ENCODE peak calls at places on chromosomes 1 and 21, in four cellular contexts. One of them, this sample, is unnamed.
A peak's percentile ranks its signal among the peaks of the same experiment; 100 is the strongest.

GRCh38 chr1:204319027-204319426 is 40.7 kb downstream of the PLEKHA6 start:
- DNase-seq in Peyer's patch: no peak
- DNase-seq in prostate gland: no peak
- DNase-seq in spleen: no peak
- DNase-seq in this sample: no peak

GRCh38 chr21:29664615-29665014 is 275.2 kb downstream of the GRIK1 start:
- DNase-seq in prostate gland: no peak
- DNase-seq in Peyer's patch: no peak
- DNase-seq in spleen: no peak
- DNase-seq in this sample: no peak

GRCh38 chr21:41961282-41961701 is 7.5 kb upstream of the C2CD2 start:
- DNase-seq in spleen: no peak
- DNase-seq in prostate gland: no peak
- DNase-seq in Peyer's patch: no peak
- DNase-seq in this sample: no peak

GRCh38 chr21:43207868-43208267 is 39.1 kb downstream of the CRYAA start:
- DNase-seq in Peyer's patch: no peak
- DNase-seq in spleen: peak; percentile 47
- DNase-seq in prostate gland: no peak
- DNase-seq in this sample: no peak

GRCh38 chr1:93323185-93323820 is 22.4 kb upstream of the DR1 start:
- DNase-seq in prostate gland: no peak
- DNase-seq in spleen: no peak
- DNase-seq in Peyer's patch: no peak
- DNase-seq in this sample: no peak

GRCh38 chr1:111980684-111981083 is 8.8 kb downstream of the KCND3 start:
- DNase-seq in spleen: no peak
- DNase-seq in prostate gland: no peak
- DNase-seq in Peyer's patch: no peak
- DNase-seq in this sample: no peak

GRCh38 chr1:66402194-66402593 is 131.8 kb upstream of the SGIP1 start:
- DNase-seq in Peyer's patch: peak; percentile 88
- DNase-seq in prostate gland: no peak
- DNase-seq in spleen: peak; percentile 88
- DNase-seq in this sample: peak; percentile 32

GRCh38 chr21:42232176-42232825 is 13.4 kb downstream of the ABCG1 start:
- DNase-seq in prostate gland: no peak
- DNase-seq in Peyer's patch: peak; percentile 66
- DNase-seq in spleen: peak; percentile 80
- DNase-seq in this sample: no peak

GRCh38 chr1:58815680-58816071 is 31.8 kb upstream of the JUN start:
- DNase-seq in Peyer's patch: peak; percentile 34
- DNase-seq in prostate gland: peak; percentile 30
- DNase-seq in spleen: no peak
- DNase-seq in this sample: peak; percentile 46

GRCh38 chr1:94658221-94658620 is 116.7 kb upstream of the F3 start:
- DNase-seq in spleen: no peak
- DNase-seq in Peyer's patch: no peak
- DNase-seq in prostate gland: no peak
- DNase-seq in this sample: peak; percentile 49

GRCh38 chr1:160419150-160419837 is 18.9 kb downstream of the VANGL2 start:
- DNase-seq in Peyer's patch: no peak
- DNase-seq in spleen: no peak
- DNase-seq in prostate gland: no peak
- DNase-seq in this sample: no peak

GRCh38 chr1:212699104-212699838 is 369 bp downstream of the BATF3 start:
- DNase-seq in spleen: peak; percentile 89
- DNase-seq in prostate gland: no peak
- DNase-seq in Peyer's patch: peak; percentile 45
- DNase-seq in this sample: peak; percentile 34

GRCh38 chr1:237042892-237043576 is 1.1 kb downstream of the RYR2 start:
- DNase-seq in spleen: no peak
- DNase-seq in Peyer's patch: no peak
- DNase-seq in prostate gland: no peak
- DNase-seq in this sample: no peak

GRCh38 chr1:240091614-240092300 is at the start of gene FMN2:
- DNase-seq in Peyer's patch: no peak
- DNase-seq in spleen: no peak
- DNase-seq in prostate gland: no peak
- DNase-seq in this sample: no peak

GRCh38 chr1:9867408-9868243 is 42.4 kb downstream of the CTNNBIP1 start:
- DNase-seq in Peyer's patch: peak; percentile 85
- DNase-seq in prostate gland: peak; percentile 81
- DNase-seq in spleen: peak; percentile 96
- DNase-seq in this sample: peak; percentile 78

GRCh38 chr1:1222575-1223225 is 8.7 kb upstream of the TNFRSF4 start:
- DNase-seq in prostate gland: no peak
- DNase-seq in spleen: no peak
- DNase-seq in Peyer's patch: no peak
- DNase-seq in this sample: no peak

GRCh38 chr1:54355931-54356679 is 50.1 kb downstream of the SSBP3 start:
- DNase-seq in Peyer's patch: no peak
- DNase-seq in spleen: no peak
- DNase-seq in prostate gland: no peak
- DNase-seq in this sample: peak; percentile 60

GRCh38 chr1:221919743-221920142 is 177.9 kb upstream of the DUSP10 start:
- DNase-seq in spleen: no peak
- DNase-seq in prostate gland: no peak
- DNase-seq in Peyer's patch: no peak
- DNase-seq in this sample: no peak

GRCh38 chr1:8121261-8122159 is 95.4 kb upstream of the ERRFI1 start:
- DNase-seq in Peyer's patch: no peak
- DNase-seq in spleen: no peak
- DNase-seq in prostate gland: peak; percentile 78
- DNase-seq in this sample: peak; percentile 62

GRCh38 chr1:58896211-58897183 is 112.7 kb upstream of the JUN start:
- DNase-seq in prostate gland: peak; percentile 57
- DNase-seq in Peyer's patch: no peak
- DNase-seq in spleen: peak; percentile 86
- DNase-seq in this sample: peak; percentile 82

GRCh38 chr1:159561513-159561912 is 25.7 kb upstream of the OR10J5 start:
- DNase-seq in spleen: no peak
- DNase-seq in Peyer's patch: no peak
- DNase-seq in prostate gland: no peak
- DNase-seq in this sample: no peak

GRCh38 chr1:115865704-115866380 is 24.9 kb upstream of the NHLH2 start:
- DNase-seq in prostate gland: no peak
- DNase-seq in Peyer's patch: no peak
- DNase-seq in spleen: no peak
- DNase-seq in this sample: no peak

GRCh38 chr1:28646040-28646439 is 2.4 kb upstream of the RNU11 start:
- DNase-seq in Peyer's patch: no peak
- DNase-seq in prostate gland: no peak
- DNase-seq in spleen: no peak
- DNase-seq in this sample: no peak

DNA sequence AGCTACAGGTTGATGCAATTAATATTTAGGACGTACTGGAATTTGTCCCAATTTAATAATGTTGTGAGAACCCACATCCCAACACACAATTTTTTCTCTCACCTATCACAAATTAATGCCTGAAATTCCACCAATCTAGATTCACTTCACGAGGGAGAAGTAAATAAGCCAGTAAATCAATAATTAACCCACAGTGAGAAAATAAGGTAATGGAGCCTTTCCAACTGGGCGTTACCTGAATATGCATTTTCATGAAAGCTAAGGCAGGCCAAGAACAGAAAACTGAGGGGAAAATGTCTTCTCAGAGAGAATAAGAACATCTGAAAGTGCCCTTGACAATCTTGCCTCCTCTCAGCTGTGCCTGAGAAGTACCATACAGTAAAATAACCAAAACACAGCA is 240.8 kb upstream of the NR5A2 start:
- DNase-seq in spleen: no peak
- DNase-seq in Peyer's patch: no peak
- DNase-seq in prostate gland: no peak
- DNase-seq in this sample: no peak
- TF ChIP-seq CTCF in spleen: no peak
- TF ChIP-seq CTCF in Peyer's patch: no peak
- TF ChIP-seq CTCF in prostate gland: no peak
- TF ChIP-seq CTCF in this sample: no peak

GRCh38 chr1:169266133-169266532 is 101.5 kb downstream of the NME7 start:
- DNase-seq in Peyer's patch: no peak
- DNase-seq in prostate gland: no peak
- DNase-seq in spleen: no peak
- DNase-seq in this sample: no peak

GRCh38 chr1:169260478-169260877 is 107.1 kb downstream of the NME7 start:
- DNase-seq in Peyer's patch: no peak
- DNase-seq in prostate gland: no peak
- DNase-seq in spleen: no peak
- DNase-seq in this sample: no peak

GRCh38 chr1:169259816-169260215 is 107.8 kb downstream of the NME7 start:
- DNase-seq in prostate gland: no peak
- DNase-seq in spleen: no peak
- DNase-seq in Peyer's patch: no peak
- DNase-seq in this sample: no peak

DNA sequence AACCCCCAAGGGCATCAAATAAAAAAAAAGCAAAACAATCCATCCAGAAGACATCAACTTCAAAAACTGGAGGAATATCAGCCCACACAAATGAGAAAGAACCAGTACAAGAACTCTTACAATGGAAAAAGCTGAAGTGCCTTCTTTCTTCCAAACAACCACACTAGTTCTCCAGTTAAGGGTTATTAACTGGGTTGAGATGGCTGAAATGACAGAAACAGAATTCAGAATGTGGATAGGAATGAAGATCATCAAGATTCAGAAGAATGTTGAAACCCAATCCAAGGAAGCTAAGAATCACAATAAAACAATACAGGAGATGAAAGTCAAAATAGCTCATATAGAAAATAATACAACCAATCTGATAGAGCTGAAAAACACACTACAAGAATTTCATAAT is 104.5 kb downstream of the NME7 start:
- DNase-seq in Peyer's patch: no peak
- DNase-seq in spleen: no peak
- DNase-seq in prostate gland: no peak
- DNase-seq in this sample: no peak
- TF ChIP-seq POLR2A in Peyer's patch: no peak
- TF ChIP-seq POLR2A in spleen: no peak
- TF ChIP-seq POLR2A in prostate gland: no peak
- TF ChIP-seq POLR2A in this sample: no peak

DNA sequence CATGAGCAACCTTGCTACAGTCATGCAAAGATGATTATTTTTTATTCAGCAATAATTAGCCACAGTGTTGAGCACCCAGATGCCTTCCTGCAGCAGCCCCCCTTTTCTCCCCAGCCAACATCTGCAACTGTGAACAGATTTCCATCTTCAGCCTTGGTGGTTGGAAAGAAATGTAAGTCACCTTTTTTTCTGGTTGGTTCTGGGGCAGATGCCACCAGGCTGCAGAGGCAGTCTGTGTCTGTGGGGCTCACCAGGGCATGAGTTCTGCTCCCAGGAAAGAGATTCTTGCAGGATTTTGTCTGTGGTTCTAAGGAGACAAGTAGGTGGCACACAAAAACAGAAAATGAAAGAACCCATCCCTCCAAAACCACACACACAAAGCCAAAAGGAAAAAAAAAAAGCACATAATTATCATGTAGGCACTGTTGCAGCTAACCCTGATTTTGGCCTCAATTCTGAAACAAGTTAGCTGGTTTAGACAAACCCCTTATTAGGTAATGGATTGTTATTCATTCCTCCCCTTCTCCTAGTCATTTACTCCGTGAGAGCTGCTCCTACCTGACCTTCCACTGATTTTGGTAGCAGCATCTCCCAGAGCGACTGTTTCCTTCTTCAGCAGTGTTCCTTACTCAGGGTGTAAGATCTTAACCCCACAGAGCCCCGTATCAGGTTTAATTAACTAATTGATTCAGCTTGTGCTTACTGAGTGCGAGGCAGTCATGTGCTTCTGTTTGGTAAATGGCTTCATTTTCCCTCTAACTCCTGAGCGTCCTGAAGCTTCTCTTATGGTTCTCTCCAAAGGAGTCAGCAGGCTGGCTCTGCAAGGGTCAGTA is 36.5 kb downstream of the GALNT2 start:
- DNase-seq in spleen: no peak
- DNase-seq in Peyer's patch: no peak
- DNase-seq in prostate gland: no peak
- DNase-seq in this sample: no peak
- TF ChIP-seq CTCF in spleen: no peak
- TF ChIP-seq CTCF in Peyer's patch: no peak
- TF ChIP-seq CTCF in prostate gland: no peak
- TF ChIP-seq CTCF in this sample: no peak

GRCh38 chr1:226798427-226799411 is 59.6 kb upstream of the ITPKB start:
- DNase-seq in prostate gland: no peak
- DNase-seq in spleen: peak; percentile 85
- DNase-seq in Peyer's patch: peak; percentile 75
- DNase-seq in this sample: peak; percentile 9
- TF ChIP-seq POLR2A in prostate gland: no peak
- TF ChIP-seq POLR2A in spleen: no peak
- TF ChIP-seq POLR2A in Peyer's patch: no peak
- TF ChIP-seq POLR2A in this sample: no peak

DNA sequence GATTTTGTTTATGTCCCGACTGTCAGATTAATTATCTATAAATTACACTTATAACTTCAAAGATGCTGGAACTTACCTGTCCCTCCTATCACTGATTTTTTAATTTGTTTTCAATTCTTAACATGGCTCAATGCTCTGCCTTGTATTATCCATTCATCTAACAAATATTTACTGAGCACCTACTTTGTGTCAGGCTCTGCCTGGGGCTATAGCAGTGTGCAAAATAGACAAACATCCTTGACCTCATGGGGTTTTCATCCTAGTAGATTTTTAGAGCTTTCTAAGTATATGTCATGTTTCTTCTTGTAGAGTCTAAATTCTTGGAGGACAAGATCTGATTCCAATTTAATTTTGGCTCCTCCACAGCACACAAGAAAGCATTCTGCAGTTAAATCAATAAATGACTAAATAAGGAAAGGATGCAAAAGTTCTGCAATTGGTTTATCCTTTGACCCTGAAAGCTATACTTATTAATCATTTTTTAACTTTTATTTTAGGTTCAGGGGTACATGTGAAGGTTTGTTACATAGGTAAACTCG is 10.8 kb upstream of the SMYD2 start:
- DNase-seq in prostate gland: no peak
- DNase-seq in spleen: no peak
- DNase-seq in Peyer's patch: no peak
- DNase-seq in this sample: no peak
- TF ChIP-seq CTCF in prostate gland: no peak
- TF ChIP-seq CTCF in spleen: no peak
- TF ChIP-seq CTCF in Peyer's patch: no peak
- TF ChIP-seq CTCF in this sample: no peak